ENCODE peak calls at places on chromosome 2, in five cellular contexts. Y is Peyer's patch, R is hypothalamus, E is adipocyte, H is upper lobe of right lung. O is an unnamed sample.

GRCh38 chr2:182915369-182916326 is 49.2 kb upstream of the FRZB start:
- DNase-seq in Y (no peak), R (no peak), E (peak), H (no peak), O (peak)

GRCh38 chr2:127293386-127293757 is 572 bp downstream of the ERCC3 start:
- DNase-seq in Y (no peak), R (no peak), E (peak), H (no peak), O (peak)

GRCh38 chr2:219897456-219897855 is 270.0 kb downstream of the SLC4A3 start:
- DNase-seq in Y (no peak), R (no peak), E (no peak), H (no peak), O (no peak)

GRCh38 chr2:218855305-218856167 is 4.1 kb upstream of the WNT6 start:
- DNase-seq in Y (no peak), R (no peak), E (no peak), H (peak), O (no peak)

GRCh38 chr2:162840598-162841246 is 2.2 kb upstream of the KCNH7 start:
- DNase-seq in Y (no peak), R (peak), E (peak), H (no peak), O (peak)

GRCh38 chr2:128438586-128438985 is 119.9 kb upstream of the HS6ST1 start:
- DNase-seq in Y (no peak), R (no peak), E (no peak), H (peak), O (no peak)

GRCh38 chr2:220162320-220162719 is 534.9 kb downstream of the SLC4A3 start:
- DNase-seq in Y (no peak), R (no peak), E (peak), H (no peak), O (peak)

GRCh38 chr2:78201064-78201575 is 678.9 kb upstream of the LRRTM4 start:
- DNase-seq in Y (no peak), R (no peak), E (no peak), H (no peak), O (no peak)

GRCh38 chr2:241568738-241569137 is 10.2 kb downstream of the BOK start:
- DNase-seq in Y (no peak), R (no peak), E (no peak), H (peak), O (no peak)

GRCh38 chr2:167368371-167368770 is 480.1 kb downstream of the XIRP2 start:
- DNase-seq in Y (no peak), R (no peak), E (no peak), H (no peak), O (no peak)

GRCh38 chr2:238024986-238025385 is 35.8 kb upstream of the SCLY start:
- DNase-seq in Y (no peak), R (no peak), E (no peak), H (no peak), O (no peak)

GRCh38 chr2:127690696-127691095 is 10.6 kb upstream of the SFT2D3 start:
- DNase-seq in Y (no peak), R (no peak), E (no peak), H (no peak), O (no peak)

GRCh38 chr2:157257312-157258252 is at the start of gene GALNT5:
- DNase-seq in Y (no peak), R (no peak), E (peak), H (peak), O (peak)